ENCODE peak calls at places on chromosomes 16 and 17, in eight cellular contexts. Y, H, Q, O, G, A, J and X are unnamed samples.

GRCh38 chr17:49616086-49616485 is 40.4 kb downstream of the NXPH3 start:
- DNase-seq in Y (no peak), H (peak), Q (peak), O (no peak), G (peak), A (no peak), J (no peak), X (peak)

GRCh38 chr17:81393684-81394376 is 1.4 kb upstream of the BAHCC1 start:
- DNase-seq in Y (peak), H (peak), Q (peak), O (peak), G (peak), A (peak), J (peak), X (peak)

GRCh38 chr16:75097941-75098897 is 18.4 kb downstream of the LDHD start:
- DNase-seq in Y (no peak), H (no peak), Q (no peak), O (no peak), G (no peak), A (no peak), J (peak), X (peak)

GRCh38 chr16:76854234-76854633 is 336.8 kb upstream of the MON1B start:
- DNase-seq in Y (no peak), H (peak), Q (peak), O (no peak), G (no peak), A (no peak), J (no peak), X (peak)

GRCh38 chr16:24635900-24636610 is 93.4 kb upstream of the TNRC6A start:
- DNase-seq in Y (no peak), H (peak), Q (no peak), O (peak), G (peak), A (peak), J (no peak), X (no peak)

GRCh38 chr17:75758131-75758905 is 6.7 kb downstream of the GALK1 start:
- DNase-seq in Y (no peak), H (no peak), Q (peak), O (no peak), G (no peak), A (no peak), J (no peak), X (peak)

GRCh38 chr16:58114827-58115825 is 14.1 kb downstream of the CFAP20 start:
- DNase-seq in Y (no peak), H (peak), Q (no peak), O (no peak), G (peak), A (peak), J (no peak), X (no peak)

GRCh38 chr16:66093217-66093616 is 273.3 kb upstream of the CDH5 start:
- DNase-seq in Y (no peak), H (peak), Q (no peak), O (no peak), G (no peak), A (no peak), J (no peak), X (no peak)

GRCh38 chr16:69193860-69194259 is 6.9 kb downstream of the SNTB2 start:
- DNase-seq in Y (no peak), H (no peak), Q (no peak), O (no peak), G (no peak), A (no peak), J (no peak), X (no peak)

GRCh38 chr17:171871-172270 is 9.6 kb downstream of the DOC2B start:
- DNase-seq in Y (no peak), H (no peak), Q (no peak), O (no peak), G (no peak), A (no peak), J (no peak), X (no peak)

GRCh38 chr16:14640538-14640937 is 7.8 kb downstream of the BFAR start:
- DNase-seq in Y (no peak), H (no peak), Q (no peak), O (no peak), G (no peak), A (no peak), J (no peak), X (no peak)

GRCh38 chr16:55834044-55834443 is 1.1 kb upstream of the CES1 start:
- DNase-seq in Y (no peak), H (no peak), Q (no peak), O (no peak), G (no peak), A (no peak), J (no peak), X (no peak)

GRCh38 chr17:37726891-37727780 is 17.7 kb downstream of the HNF1B start:
- DNase-seq in Y (no peak), H (no peak), Q (no peak), O (peak), G (no peak), A (no peak), J (no peak), X (peak)

GRCh38 chr17:77127735-77128361 is 12.9 kb upstream of the SEC14L1 start:
- DNase-seq in Y (no peak), H (no peak), Q (no peak), O (peak), G (peak), A (peak), J (peak), X (no peak)

GRCh38 chr16:67269766-67270165 is 9.6 kb upstream of the PLEKHG4 start:
- DNase-seq in Y (no peak), H (peak), Q (peak), O (no peak), G (peak), A (peak), J (no peak), X (no peak)

GRCh38 chr17:47844230-47844629 is 3.2 kb upstream of the SCRN2 start:
- DNase-seq in Y (no peak), H (peak), Q (no peak), O (no peak), G (peak), A (no peak), J (no peak), X (no peak)

GRCh38 chr16:88128556-88128955 is 177.3 kb downstream of the BANP start:
- DNase-seq in Y (no peak), H (no peak), Q (no peak), O (no peak), G (no peak), A (no peak), J (no peak), X (peak)

GRCh38 chr17:75645501-75645888 is 12.3 kb downstream of the SMIM5 start:
- DNase-seq in Y (no peak), H (no peak), Q (peak), O (peak), G (peak), A (peak), J (no peak), X (peak)

GRCh38 chr17:28901866-28902818 is 737 bp downstream of the DHRS13 start:
- DNase-seq in Y (no peak), H (peak), Q (peak), O (peak), G (no peak), A (no peak), J (no peak), X (peak)

GRCh38 chr17:77320046-77320445 is 179.3 kb downstream of the SEC14L1 start:
- DNase-seq in Y (no peak), H (peak), Q (no peak), O (no peak), G (peak), A (peak), J (no peak), X (peak)

GRCh38 chr17:79630120-79630519 is 19.3 kb upstream of the RBFOX3 start:
- DNase-seq in Y (no peak), H (no peak), Q (no peak), O (no peak), G (no peak), A (no peak), J (no peak), X (peak)

GRCh38 chr16:69105501-69106361 is at the start of gene HAS3:
- DNase-seq in Y (no peak), H (peak), Q (peak), O (peak), G (peak), A (peak), J (no peak), X (peak)

GRCh38 chr16:3963203-3963602 is 82.7 kb upstream of the CREBBP start:
- DNase-seq in Y (no peak), H (peak), Q (peak), O (no peak), G (no peak), A (no peak), J (peak), X (peak)

GRCh38 chr17:37488009-37488604 is 1.6 kb upstream of the DUSP14 start:
- DNase-seq in Y (no peak), H (peak), Q (peak), O (peak), G (peak), A (peak), J (no peak), X (peak)

GRCh38 chr17:6488008-6488539 is 43.8 kb downstream of the PIMREG start:
- DNase-seq in Y (no peak), H (peak), Q (peak), O (no peak), G (no peak), A (no peak), J (no peak), X (no peak)

GRCh38 chr17:8623591-8623990 is 6.9 kb downstream of the MYH10 start:
- DNase-seq in Y (no peak), H (no peak), Q (no peak), O (no peak), G (peak), A (peak), J (no peak), X (no peak)

GRCh38 chr17:78925662-78926555 is 722 bp upstream of the TIMP2 start:
- DNase-seq in Y (peak), H (peak), Q (peak), O (peak), G (peak), A (peak), J (no peak), X (peak)

GRCh38 chr16:54938351-54939346 is 8.0 kb downstream of the IRX5 start:
- DNase-seq in Y (no peak), H (peak), Q (peak), O (no peak), G (peak), A (peak), J (no peak), X (peak)

GRCh38 chr17:33989357-33990148 is 265.5 kb upstream of the CCL2 start:
- DNase-seq in Y (no peak), H (no peak), Q (peak), O (no peak), G (no peak), A (no peak), J (no peak), X (no peak)

GRCh38 chr16:64092284-64092683 is 1029.6 kb downstream of the CDH11 start:
- DNase-seq in Y (no peak), H (peak), Q (no peak), O (no peak), G (peak), A (peak), J (no peak), X (no peak)

GRCh38 chr16:86874141-86874540 is 295.8 kb downstream of the FOXL1 start:
- DNase-seq in Y (no peak), H (peak), Q (peak), O (no peak), G (peak), A (no peak), J (no peak), X (peak)

GRCh38 chr16:53518550-53519416 is 15.8 kb upstream of the AKTIP start:
- DNase-seq in Y (no peak), H (peak), Q (no peak), O (no peak), G (peak), A (peak), J (peak), X (no peak)

GRCh38 chr17:6830383-6830986 is 1.0 kb downstream of the TEKT1 start:
- DNase-seq in Y (no peak), H (no peak), Q (no peak), O (no peak), G (no peak), A (no peak), J (no peak), X (no peak)

GRCh38 chr17:50317121-50317520 is 28.8 kb upstream of the XYLT2 start:
- DNase-seq in Y (no peak), H (peak), Q (no peak), O (no peak), G (no peak), A (no peak), J (no peak), X (no peak)

GRCh38 chr16:55089600-55089999 is 158.9 kb downstream of the IRX5 start:
- DNase-seq in Y (no peak), H (no peak), Q (no peak), O (no peak), G (no peak), A (no peak), J (no peak), X (no peak)

GRCh38 chr16:2034695-2035430 is 8.2 kb downstream of the NHERF2 start:
- DNase-seq in Y (no peak), H (no peak), Q (no peak), O (no peak), G (no peak), A (no peak), J (no peak), X (no peak)

GRCh38 chr16:21943571-21943970 is 9.6 kb upstream of the UQCRC2 start:
- DNase-seq in Y (no peak), H (no peak), Q (no peak), O (no peak), G (no peak), A (no peak), J (no peak), X (no peak)

GRCh38 chr17:58968662-58969061 is 138.0 kb downstream of the TRIM37 start:
- DNase-seq in Y (no peak), H (no peak), Q (no peak), O (no peak), G (peak), A (no peak), J (no peak), X (no peak)

GRCh38 chr17:57921342-57921741 is 33.9 kb downstream of the CUEDC1 start:
- DNase-seq in Y (no peak), H (peak), Q (no peak), O (no peak), G (peak), A (no peak), J (no peak), X (no peak)

GRCh38 chr17:4718276-4718675 is 7.8 kb downstream of the ARRB2 start:
- DNase-seq in Y (no peak), H (no peak), Q (no peak), O (no peak), G (no peak), A (no peak), J (no peak), X (no peak)

GRCh38 chr16:85395207-85395912 is 217.8 kb upstream of the GSE1 start:
- DNase-seq in Y (peak), H (peak), Q (no peak), O (peak), G (peak), A (peak), J (no peak), X (no peak)
- H3K4me3 ChIP-seq in Y (peak), H (peak), Q (no peak), O (no peak), G (no peak), A (no peak), J (no peak), X (no peak)

DNA sequence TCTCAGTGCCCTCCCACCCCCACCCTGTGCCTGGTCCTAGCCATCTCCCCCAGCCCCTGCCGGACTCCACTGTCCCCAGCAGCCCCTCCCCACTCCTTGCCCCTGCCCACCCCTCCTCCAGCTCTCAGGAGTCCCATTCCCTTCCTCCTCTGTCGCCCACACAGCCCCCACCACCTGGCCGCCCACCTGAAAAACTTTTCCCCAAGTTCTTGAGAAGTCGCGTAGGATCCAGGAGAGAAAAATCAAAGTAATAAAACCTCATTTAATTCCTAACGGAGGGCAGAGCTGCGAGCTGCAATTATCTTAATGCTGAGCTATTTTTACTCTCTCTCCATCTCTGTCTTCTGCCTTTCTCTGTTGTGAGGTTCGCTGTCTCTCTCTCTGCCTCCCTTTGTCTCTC is 2.4 kb upstream of the PPP1R1B start:
- DNase-seq in Y (no peak), H (no peak), Q (no peak), O (peak), G (no peak), A (no peak), J (no peak), X (no peak)
- H3K4me3 ChIP-seq in Y (no peak), H (no peak), Q (no peak), O (no peak), G (no peak), A (no peak), J (no peak), X (no peak)

DNA sequence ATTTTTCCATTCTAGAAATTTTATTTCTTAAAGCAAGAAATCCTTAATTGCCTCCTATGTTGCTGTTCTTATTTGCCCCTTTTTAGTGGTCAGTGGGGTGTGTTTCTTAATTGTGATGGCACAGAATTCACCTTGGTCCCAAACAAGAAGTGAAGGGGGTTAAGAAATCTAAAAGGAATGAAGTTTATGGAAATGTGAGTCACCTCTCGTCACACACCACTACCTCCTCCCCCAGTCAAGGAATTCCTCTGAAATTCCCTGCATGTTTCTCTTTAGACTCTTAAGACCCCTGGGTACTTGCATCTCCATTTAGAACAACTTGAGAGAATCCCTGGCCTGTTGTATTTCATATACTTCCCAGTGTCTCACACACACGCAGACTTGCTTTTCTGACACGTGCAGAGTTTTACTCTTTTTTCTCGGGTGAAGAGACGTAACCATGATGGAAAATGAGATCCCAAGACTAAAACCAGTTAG is 247.4 kb downstream of the PRKCA start:
- DNase-seq in Y (no peak), H (peak), Q (peak), O (no peak), G (peak), A (peak), J (no peak), X (peak)
- H3K4me3 ChIP-seq in Y (no peak), H (peak), Q (no peak), O (no peak), G (no peak), A (no peak), J (no peak), X (no peak)

GRCh38 chr17:40577611-40578065 is 12.4 kb upstream of the CCR7 start:
- DNase-seq in Y (no peak), H (no peak), Q (no peak), O (no peak), G (no peak), A (no peak), J (no peak), X (no peak)

GRCh38 chr17:40580140-40580539 is 14.9 kb upstream of the CCR7 start:
- DNase-seq in Y (no peak), H (no peak), Q (no peak), O (no peak), G (no peak), A (no peak), J (no peak), X (no peak)

GRCh38 chr17:40579471-40579870 is 14.2 kb upstream of the CCR7 start:
- DNase-seq in Y (no peak), H (no peak), Q (no peak), O (no peak), G (no peak), A (no peak), J (no peak), X (no peak)

DNA sequence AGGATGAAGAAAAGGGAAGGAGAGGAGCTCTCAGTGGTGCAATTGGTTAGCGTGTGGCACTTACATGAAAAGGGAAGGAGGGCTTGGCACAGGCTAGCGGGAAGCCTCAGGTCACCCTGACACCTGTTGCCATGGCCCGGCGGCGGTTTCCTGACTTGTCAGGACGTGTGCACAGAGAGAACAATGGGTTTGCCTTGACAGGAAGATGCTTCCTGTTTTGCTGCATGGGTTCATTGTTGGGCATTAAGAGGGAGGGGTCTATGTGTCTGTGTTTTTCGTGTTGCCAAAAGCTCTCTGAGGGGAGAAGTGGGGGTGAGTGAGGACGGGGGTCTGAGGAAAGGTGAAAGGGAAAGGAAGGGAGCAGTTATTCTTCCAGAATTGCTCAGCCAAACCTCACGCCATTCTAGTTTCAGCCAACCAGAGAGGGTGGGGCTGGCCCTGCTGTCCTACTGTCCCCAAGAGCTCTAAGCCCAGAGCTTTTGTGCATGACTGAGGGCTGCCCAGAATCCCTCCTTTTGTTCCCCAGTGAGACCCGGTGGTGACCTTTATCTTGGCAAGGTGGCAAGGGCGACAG is 17.1 kb upstream of the CCR7 start:
- DNase-seq in Y (no peak), H (no peak), Q (no peak), O (no peak), G (no peak), A (no peak), J (peak), X (no peak)
- H3K4me3 ChIP-seq in Y (no peak), H (no peak), Q (no peak), O (no peak), G (no peak), A (no peak), J (peak), X (no peak)